ENCODE peak calls at places on chromosomes 16 and 17, in seven cellular contexts. U, F, P, H, X, K and Y are unnamed samples.
A peak's percentile ranks its signal among the peaks of the same experiment; 100 is the strongest.

GRCh38 chr17:72004476-72005331 is 116.1 kb upstream of the SOX9 start:
- DNase-seq in U (no peak), F (no peak), P (no peak), H (no peak), X (no peak), K (no peak), Y (no peak)

GRCh38 chr17:61276806-61277205 is 122.8 kb upstream of the TBX2 start:
- DNase-seq in U (no peak), F (no peak), P (no peak), H (no peak), X (no peak), K (no peak), Y (no peak)

GRCh38 chr17:68539536-68540469 is 27.6 kb downstream of the PRKAR1A start:
- DNase-seq in U (no peak), F (no peak), P (peak; percentile 14), H (no peak), X (no peak), K (no peak), Y (peak; percentile 9)

GRCh38 chr16:30472328-30472942 is at the start of gene ITGAL:
- DNase-seq in U (no peak), F (no peak), P (no peak), H (no peak), X (no peak), K (no peak), Y (no peak)

GRCh38 chr16:79089735-79090284 is 510.7 kb downstream of the MAF start:
- DNase-seq in U (no peak), F (no peak), P (no peak), H (no peak), X (no peak), K (no peak), Y (no peak)

GRCh38 chr17:28878981-28879380 is 18.6 kb downstream of the FLOT2 start:
- DNase-seq in U (no peak), F (peak; percentile 32), P (peak; percentile 82), H (peak; percentile 90), X (no peak), K (peak; percentile 48), Y (no peak)

GRCh38 chr17:35877345-35878029 is 2.7 kb downstream of the CCL5 start:
- DNase-seq in U (no peak), F (no peak), P (no peak), H (no peak), X (no peak), K (no peak), Y (no peak)

GRCh38 chr17:82287849-82288601 is 14.5 kb upstream of the CSNK1D start:
- DNase-seq in U (peak; percentile 94), F (peak; percentile 73), P (peak; percentile 70), H (peak; percentile 85), X (peak; percentile 88), K (peak; percentile 29), Y (no peak)

GRCh38 chr17:65047939-65048338 is 8.6 kb downstream of the GNA13 start:
- DNase-seq in U (no peak), F (no peak), P (no peak), H (no peak), X (no peak), K (no peak), Y (no peak)

GRCh38 chr16:50497592-50497991 is 50.6 kb upstream of the NKD1 start:
- DNase-seq in U (no peak), F (no peak), P (no peak), H (no peak), X (no peak), K (no peak), Y (peak; percentile 19)

GRCh38 chr17:46175891-46176290 is 17.3 kb downstream of the KANSL1 start:
- DNase-seq in U (no peak), F (no peak), P (no peak), H (no peak), X (no peak), K (peak; percentile 48), Y (no peak)

GRCh38 chr17:46179375-46179999 is 13.7 kb downstream of the KANSL1 start:
- DNase-seq in U (no peak), F (no peak), P (no peak), H (no peak), X (no peak), K (no peak), Y (no peak)

GRCh38 chr17:46176975-46177374 is 16.3 kb downstream of the KANSL1 start:
- DNase-seq in U (no peak), F (no peak), P (no peak), H (no peak), X (no peak), K (no peak), Y (no peak)

GRCh38 chr17:46180895-46181279 is 12.3 kb downstream of the KANSL1 start:
- DNase-seq in U (no peak), F (no peak), P (no peak), H (no peak), X (no peak), K (peak; percentile 65), Y (no peak)

GRCh38 chr17:46178550-46179198 is 14.6 kb downstream of the KANSL1 start:
- DNase-seq in U (no peak), F (no peak), P (no peak), H (no peak), X (no peak), K (peak; percentile 66), Y (no peak)
- H3K4me3 ChIP-seq in U (no peak overlapping the region), F (no peak overlapping the region), P (no peak overlapping the region), H (no peak overlapping the region), X (no peak overlapping the region), K (no peak overlapping the region), Y (no peak overlapping the region)

GRCh38 chr17:27811961-27812360 is 11.6 kb upstream of the NOS2 start:
- DNase-seq in U (no peak), F (no peak), P (no peak), H (no peak), X (no peak), K (no peak), Y (no peak)
- H3K4me3 ChIP-seq in U (no peak overlapping the region), F (no peak overlapping the region), P (no peak overlapping the region), H (no peak overlapping the region), X (no peak overlapping the region), K (no peak overlapping the region), Y (no peak overlapping the region)

DNA sequence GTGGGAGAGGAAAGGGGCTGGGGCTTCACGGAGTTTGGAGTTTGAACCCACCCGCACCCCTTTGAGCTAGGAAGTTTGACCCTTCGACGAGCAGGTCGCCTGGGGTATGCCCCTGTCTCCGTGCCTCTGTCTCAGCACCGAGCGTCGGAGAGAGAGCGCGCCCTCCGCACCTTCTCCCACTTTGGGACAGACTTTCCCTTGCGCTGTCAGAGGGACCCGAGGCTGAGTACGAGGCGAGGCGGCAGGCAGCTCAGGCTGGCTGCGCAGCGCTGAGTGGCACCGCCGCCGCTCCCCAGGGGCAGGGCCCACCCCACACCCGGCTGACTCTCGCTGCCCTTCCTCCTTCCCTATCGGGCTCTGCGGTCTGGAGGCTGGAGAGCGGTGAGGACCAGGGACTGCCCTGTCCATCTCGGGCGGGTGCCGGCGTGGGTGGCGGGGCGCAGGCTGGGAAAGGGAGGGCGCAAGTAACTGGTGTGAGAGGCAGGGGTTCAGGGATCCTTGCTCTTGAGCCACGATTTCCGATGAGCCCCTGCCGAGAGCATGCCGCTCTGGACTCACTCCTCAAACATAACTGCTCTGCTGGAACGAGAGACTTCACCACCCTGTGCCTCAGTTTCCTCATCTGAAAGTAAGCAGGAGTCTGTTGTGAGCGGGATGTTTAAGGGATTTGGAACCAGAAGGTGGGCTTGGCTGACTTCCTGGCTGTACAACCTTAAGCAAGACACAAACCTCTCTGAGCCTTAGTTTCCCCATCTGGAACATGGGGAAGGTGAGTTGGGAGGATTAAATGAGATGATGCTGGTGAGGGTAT is 981 bp downstream of the BEAN1 start:
- DNase-seq in U (no peak), F (no peak), P (no peak), H (no peak), X (no peak), K (peak; percentile 37), Y (no peak)
- H3K4me3 ChIP-seq in U (no peak overlapping the region), F (no peak overlapping the region), P (no peak overlapping the region), H (peak overlapping the region; percentile 88), X (peak overlapping the region; percentile 12), K (peak overlapping the region; percentile 65), Y (peak overlapping the region; percentile 40)

DNA sequence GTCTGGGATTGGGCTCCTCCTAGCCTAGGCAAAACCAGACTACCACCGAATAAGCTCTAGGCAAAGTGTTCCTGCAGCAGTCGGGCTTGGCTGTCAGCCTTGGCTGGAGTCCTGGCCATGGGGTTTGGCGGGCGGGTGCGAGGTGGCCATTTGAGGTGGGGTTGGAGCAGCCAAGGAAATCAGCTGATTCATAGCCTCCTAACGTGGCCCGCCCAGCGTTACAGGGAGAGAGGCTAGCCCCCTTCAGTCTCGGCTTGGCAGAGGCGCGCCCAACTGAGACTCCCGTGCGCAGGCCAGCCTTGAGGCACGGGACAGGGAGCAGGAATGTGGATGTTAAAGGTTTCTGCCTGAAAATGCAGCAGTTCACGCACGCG is 1.9 kb downstream of the PMP22 start:
- DNase-seq in U (peak; percentile 45), F (peak; percentile 53), P (peak; percentile 11), H (peak; percentile 73), X (no peak), K (peak; percentile 90), Y (peak; percentile 39)
- H3K4me3 ChIP-seq in U (no peak overlapping the region), F (peak overlapping the region; percentile 76), P (peak overlapping the region; percentile 25), H (peak overlapping the region; percentile 70), X (peak overlapping the region; percentile 56), K (peak overlapping the region; percentile 91), Y (peak overlapping the region; percentile 63)

GRCh38 chr17:44362964-44363612 is 565 bp downstream of the FAM171A2 start:
- DNase-seq in U (peak; percentile 35), F (peak; percentile 49), P (peak; percentile 37), H (peak; percentile 68), X (no peak), K (peak; percentile 53), Y (no peak)
- H3K4me3 ChIP-seq in U (peak overlapping the region; percentile 37), F (peak overlapping the region; percentile 79), P (peak overlapping the region; percentile 69), H (peak overlapping the region; percentile 77), X (peak overlapping the region; percentile 62), K (peak overlapping the region; percentile 83), Y (peak overlapping the region; percentile 84)

GRCh38 chr17:3556239-3556904 is 1.2 kb downstream of the TRPV3 start:
- DNase-seq in U (no peak), F (no peak), P (no peak), H (no peak), X (no peak), K (no peak), Y (no peak)

GRCh38 chr17:3555189-3555796 is 2.3 kb downstream of the TRPV3 start:
- DNase-seq in U (no peak), F (no peak), P (no peak), H (no peak), X (no peak), K (no peak), Y (no peak)

GRCh38 chr17:3557768-3558583 is at the start of gene TRPV3:
- DNase-seq in U (no peak), F (peak; percentile 35), P (no peak), H (no peak), X (no peak), K (no peak), Y (no peak)

GRCh38 chr17:3558603-3559269 is 1.1 kb upstream of the TRPV3 start:
- DNase-seq in U (no peak), F (no peak), P (no peak), H (no peak), X (no peak), K (no peak), Y (no peak)

GRCh38 chr17:3556905-3557767 is 476 bp downstream of the TRPV3 start:
- DNase-seq in U (no peak), F (no peak), P (no peak), H (no peak), X (no peak), K (no peak), Y (no peak)
- H3K4me3 ChIP-seq in U (no peak overlapping the region), F (no peak overlapping the region), P (no peak overlapping the region), H (no peak overlapping the region), X (no peak overlapping the region), K (no peak overlapping the region), Y (no peak overlapping the region)